ENCODE peak calls at places on chromosomes 16 and 17, in seven cellular contexts. G, O, A, R, S, W and H are unnamed samples.

GRCh38 chr17:17677299-17678040 is 3.8 kb upstream of the RAI1 start:
- DNase-seq in G (no peak), O (no peak), A (no peak), R (no peak), S (no peak), W (no peak), H (no peak)

GRCh38 chr17:76816590-76817135 is 51.5 kb upstream of the MGAT5B start:
- DNase-seq in G (peak; percentile 88), O (peak; percentile 58), A (peak; percentile 42), R (peak; percentile 39), S (peak; percentile 69), W (peak; percentile 69), H (peak; percentile 79)

GRCh38 chr17:69857412-69857835 is 217.6 kb upstream of the KCNJ16 start:
- DNase-seq in G (no peak), O (peak; percentile 79), A (peak; percentile 95), R (no peak), S (no peak), W (peak; percentile 72), H (peak; percentile 17)

GRCh38 chr17:63751806-63752205 is 10.2 kb upstream of the STRADA start:
- DNase-seq in G (no peak), O (no peak), A (no peak), R (no peak), S (no peak), W (no peak), H (no peak)

GRCh38 chr17:66365903-66366302 is 63.5 kb downstream of the PRKCA start:
- DNase-seq in G (no peak), O (no peak), A (no peak), R (no peak), S (no peak), W (no peak), H (no peak)

GRCh38 chr17:78210111-78210510 is 3.9 kb upstream of the BIRC5 start:
- DNase-seq in G (no peak), O (no peak), A (no peak), R (no peak), S (no peak), W (no peak), H (no peak)

GRCh38 chr16:83143788-83144187 is 517.0 kb downstream of the CDH13 start:
- DNase-seq in G (no peak), O (peak; percentile 49), A (peak; percentile 82), R (no peak), S (no peak), W (no peak), H (peak; percentile 98)

GRCh38 chr17:77299256-77300015 is 158.7 kb downstream of the SEC14L1 start:
- DNase-seq in G (no peak), O (no peak), A (no peak), R (no peak), S (no peak), W (no peak), H (no peak)

GRCh38 chr17:488993-489757 is 136.6 kb upstream of the RPH3AL start:
- DNase-seq in G (peak; percentile 68), O (peak; percentile 61), A (peak; percentile 20), R (peak; percentile 51), S (no peak), W (no peak), H (peak; percentile 72)

GRCh38 chr17:76883744-76884525 is 15.7 kb downstream of the MGAT5B start:
- DNase-seq in G (no peak), O (no peak), A (no peak), R (no peak), S (no peak), W (no peak), H (no peak)

GRCh38 chr17:52157603-52158449 is 688 bp downstream of the CA10 start:
- DNase-seq in G (peak; percentile 73), O (no peak), A (no peak), R (peak; percentile 18), S (peak; percentile 72), W (no peak), H (peak; percentile 32)

GRCh38 chr17:52154466-52154865 is 4.0 kb downstream of the CA10 start:
- DNase-seq in G (no peak), O (no peak), A (no peak), R (no peak), S (no peak), W (no peak), H (no peak)

GRCh38 chr17:52156576-52156975 is 1.9 kb downstream of the CA10 start:
- DNase-seq in G (no peak), O (no peak), A (no peak), R (no peak), S (no peak), W (no peak), H (no peak)

GRCh38 chr17:52157161-52157560 is 1.4 kb downstream of the CA10 start:
- DNase-seq in G (peak; percentile 48), O (no peak), A (no peak), R (no peak), S (no peak), W (no peak), H (no peak)

DNA sequence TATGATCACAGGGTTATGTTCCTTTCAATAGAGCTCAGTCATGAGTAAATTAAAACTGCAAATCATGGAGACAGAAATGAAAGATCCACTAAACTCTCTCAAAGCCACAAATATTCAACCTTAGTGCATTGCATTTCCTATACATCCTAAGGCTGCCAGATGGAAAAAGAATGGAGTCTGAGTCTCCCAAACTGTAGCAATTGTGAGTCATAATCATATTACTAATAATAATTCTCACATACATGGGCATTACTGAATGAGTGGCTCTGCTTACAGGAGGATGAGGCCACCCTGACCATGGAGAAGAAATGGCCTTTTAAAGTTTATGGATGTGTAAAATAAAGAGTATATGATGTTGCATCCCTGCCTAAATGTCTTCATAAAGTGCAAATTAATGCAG is 3.2 kb downstream of the CA10 start:
- DNase-seq in G (no peak), O (no peak), A (no peak), R (no peak), S (no peak), W (no peak), H (no peak)
- H4K8ac ChIP-seq in G (no peak overlapping the region), O (no peak overlapping the region), A (no peak overlapping the region), R (no peak overlapping the region), S (no peak overlapping the region), W (no peak overlapping the region), H (no peak overlapping the region)

GRCh38 chr16:54974391-54974790 is 43.7 kb downstream of the IRX5 start:
- DNase-seq in G (no peak), O (no peak), A (no peak), R (no peak), S (no peak), W (no peak), H (no peak)

GRCh38 chr16:54965464-54965863 is 34.8 kb downstream of the IRX5 start:
- DNase-seq in G (no peak), O (no peak), A (no peak), R (no peak), S (no peak), W (no peak), H (no peak)

GRCh38 chr16:54968769-54969168 is 38.1 kb downstream of the IRX5 start:
- DNase-seq in G (no peak), O (no peak), A (no peak), R (no peak), S (no peak), W (no peak), H (no peak)

GRCh38 chr16:54964239-54964638 is 33.6 kb downstream of the IRX5 start:
- DNase-seq in G (no peak), O (no peak), A (no peak), R (no peak), S (no peak), W (no peak), H (no peak)

DNA sequence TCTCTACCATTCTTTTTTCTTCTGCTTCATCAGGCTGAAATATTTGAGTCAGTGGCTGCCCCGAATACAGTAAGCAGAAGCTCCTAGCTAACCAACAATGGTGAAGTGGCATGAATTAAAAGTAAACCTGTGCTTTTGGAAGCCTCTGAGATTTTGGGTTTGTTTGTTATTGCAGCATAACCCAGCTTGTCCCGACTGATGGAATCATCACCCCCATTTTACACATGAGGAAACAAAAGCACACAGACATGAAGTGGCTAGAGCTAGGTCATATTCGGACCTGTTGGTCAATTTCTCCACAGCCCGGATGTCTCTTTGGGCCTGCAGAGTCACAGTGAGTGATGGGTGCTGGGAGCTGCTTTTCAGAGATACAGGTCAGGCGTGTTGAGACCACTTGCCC is 39.4 kb downstream of the IRX5 start:
- DNase-seq in G (no peak), O (no peak), A (no peak), R (no peak), S (no peak), W (no peak), H (no peak)
- H4K8ac ChIP-seq in G (no peak overlapping the region), O (no peak overlapping the region), A (no peak overlapping the region), R (no peak overlapping the region), S (no peak overlapping the region), W (no peak overlapping the region), H (no peak overlapping the region)

GRCh38 chr17:68231536-68231935 is 16.3 kb upstream of the AMZ2 start:
- DNase-seq in G (no peak), O (no peak), A (no peak), R (no peak), S (no peak), W (peak; percentile 20), H (peak; percentile 14)

GRCh38 chr17:68229619-68230018 is 18.2 kb upstream of the AMZ2 start:
- DNase-seq in G (no peak), O (no peak), A (no peak), R (no peak), S (no peak), W (no peak), H (no peak)

GRCh38 chr17:68228817-68229570 is 18.8 kb upstream of the AMZ2 start:
- DNase-seq in G (no peak), O (no peak), A (no peak), R (no peak), S (no peak), W (no peak), H (no peak)
- H4K8ac ChIP-seq in G (no peak overlapping the region), O (no peak overlapping the region), A (no peak overlapping the region), R (peak overlapping the region; percentile 9), S (peak overlapping the region; percentile 3), W (peak overlapping the region; percentile 59), H (no peak overlapping the region)

GRCh38 chr16:81035398-81035974 is at the start of gene ATMIN:
- DNase-seq in G (peak; percentile 93), O (peak; percentile 79), A (peak; percentile 77), R (peak; percentile 89), S (peak; percentile 93), W (peak; percentile 98), H (peak; percentile 94)
- H4K8ac ChIP-seq in G (no peak within 1 kb of the TSS), O (peak within 1 kb of the TSS; percentile 45), A (no peak within 1 kb of the TSS), R (no peak within 1 kb of the TSS), S (peak within 1 kb of the TSS; percentile 95), W (peak within 1 kb of the TSS; percentile 73), H (peak within 1 kb of the TSS; percentile 84)